ENCODE peak calls at places on chromosomes 13 and 19, in four cellular contexts. A is right lobe of liver, W is choroid plexus epithelial cell, X is PC-3. L is an unnamed sample.

GRCh38 chr13:23392925-23393645 is 40.4 kb downstream of the SACS start:
- DNase-seq in A (no peak), W (no peak), X (no peak), L (no peak)

GRCh38 chr19:31252476-31252875 is 96.8 kb downstream of the TSHZ3 start:
- DNase-seq in A (no peak), W (no peak), X (no peak), L (no peak)

GRCh38 chr13:64675256-64675892 is 2554.8 kb downstream of the PCDH9 start:
- DNase-seq in A (no peak), W (peak; percentile 87), X (peak; percentile 76), L (no peak)

GRCh38 chr13:81142306-81142999 is 801.5 kb upstream of the SPRY2 start:
- DNase-seq in A (no peak), W (no peak), X (peak; percentile 45), L (no peak)

GRCh38 chr13:59510377-59510776 is 653.4 kb downstream of the DIAPH3 start:
- DNase-seq in A (no peak), W (no peak), X (no peak), L (no peak)

GRCh38 chr19:6412111-6412999 is 12.3 kb downstream of the KHSRP start:
- DNase-seq in A (no peak), W (peak; percentile 31), X (peak; percentile 57), L (no peak)

GRCh38 chr19:9757544-9758501 is 10.7 kb downstream of the ZNF846 start:
- DNase-seq in A (no peak), W (peak; percentile 8), X (no peak), L (no peak)

GRCh38 chr19:48290341-48290922 is 20.6 kb downstream of the ZNF114 start:
- DNase-seq in A (peak; percentile 31), W (peak; percentile 81), X (no peak), L (no peak)

GRCh38 chr13:112532837-112533745 is 54.9 kb downstream of the TUBGCP3 start:
- DNase-seq in A (no peak), W (peak; percentile 2), X (no peak), L (no peak)

GRCh38 chr13:102901056-102901455 is 55.2 kb downstream of the ERCC5 start:
- DNase-seq in A (no peak), W (no peak), X (no peak), L (no peak)

GRCh38 chr19:6038634-6039405 is 60.9 kb upstream of the RANBP3 start:
- DNase-seq in A (no peak), W (peak; percentile 31), X (no peak), L (no peak)

GRCh38 chr19:9309974-9310446 is 372 bp upstream of the ZNF699 start:
- DNase-seq in A (peak; percentile 86), W (peak; percentile 93), X (peak; percentile 97), L (no peak)

GRCh38 chr13:113584870-113585671 is 518 bp downstream of the TFDP1 start:
- DNase-seq in A (peak; percentile 54), W (no peak), X (peak; percentile 11), L (no peak)

DNA sequence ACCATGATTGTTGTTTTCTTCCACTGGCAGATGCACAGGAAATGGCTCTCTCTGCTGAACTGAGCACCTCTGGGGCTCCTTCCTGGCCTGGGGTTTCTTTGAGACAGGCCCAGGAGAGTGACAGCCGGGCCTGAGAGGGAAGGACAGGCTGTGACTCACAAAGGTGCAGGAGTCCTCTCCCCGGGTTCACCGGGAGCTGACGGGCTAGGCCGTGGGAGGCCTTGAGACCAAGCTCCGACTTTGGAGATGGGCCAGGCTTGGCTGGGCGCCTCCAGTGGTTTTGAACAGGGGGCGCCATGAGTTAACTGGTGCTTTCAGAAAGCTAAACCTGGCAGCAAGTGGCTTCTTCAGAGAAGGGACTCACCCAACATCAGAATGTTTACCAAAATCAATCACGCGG is 143.4 kb downstream of the URI1 start:
- DNase-seq in A (peak; percentile 16), W (no peak), X (no peak), L (peak; percentile 43)
- TF ChIP-seq CTCF in A (no peak), W (no peak), X (no peak), L (no peak)

GRCh38 chr19:42200116-42200740 is 17.2 kb downstream of the DEDD2 start:
- DNase-seq in A (no peak), W (no peak), X (no peak), L (no peak)

GRCh38 chr19:42201489-42202289 is 15.8 kb downstream of the DEDD2 start:
- DNase-seq in A (peak; percentile 73), W (no peak), X (no peak), L (no peak)

GRCh38 chr19:42198676-42199439 is 18.6 kb downstream of the DEDD2 start:
- DNase-seq in A (no peak), W (no peak), X (no peak), L (no peak)

GRCh38 chr19:42197375-42197817 is 20.1 kb downstream of the DEDD2 start:
- DNase-seq in A (no peak), W (peak; percentile 33), X (no peak), L (no peak)

DNA sequence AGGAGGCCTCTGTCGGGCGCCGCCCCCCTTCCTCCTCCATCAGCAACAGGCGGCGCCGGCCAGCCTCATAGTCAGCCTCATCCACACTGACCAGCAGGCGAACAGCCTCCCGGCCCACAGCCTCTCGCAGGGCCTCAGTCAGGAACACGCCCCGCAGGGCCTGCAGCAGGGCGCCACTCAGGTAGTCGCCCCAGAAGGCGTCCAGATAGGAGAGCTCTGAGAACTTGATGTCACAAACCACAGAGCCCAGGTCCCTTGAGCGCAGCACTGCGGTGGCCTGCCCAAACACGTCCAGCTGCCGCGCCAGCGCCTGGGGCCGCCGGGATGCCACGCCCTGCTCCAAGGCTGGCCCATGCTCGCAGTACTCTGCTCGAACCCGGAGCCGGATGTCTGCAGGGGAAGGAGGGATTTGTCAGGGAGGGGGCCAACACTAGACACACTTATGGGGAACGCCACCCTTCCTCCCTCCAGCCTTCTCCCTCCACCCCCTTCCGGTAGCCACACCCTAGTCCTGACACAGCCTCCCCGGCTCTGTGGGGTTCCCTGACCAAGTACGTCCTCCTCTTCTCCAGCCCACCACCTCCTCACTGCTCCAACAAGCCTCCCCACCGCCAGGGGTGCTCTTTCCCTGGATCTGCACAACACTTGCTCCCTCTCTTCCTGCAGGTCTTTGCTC is 17.9 kb downstream of the DEDD2 start:
- DNase-seq in A (peak; percentile 75), W (no peak), X (no peak), L (no peak)
- TF ChIP-seq CTCF in A (no peak), W (no peak), X (no peak), L (no peak)

DNA sequence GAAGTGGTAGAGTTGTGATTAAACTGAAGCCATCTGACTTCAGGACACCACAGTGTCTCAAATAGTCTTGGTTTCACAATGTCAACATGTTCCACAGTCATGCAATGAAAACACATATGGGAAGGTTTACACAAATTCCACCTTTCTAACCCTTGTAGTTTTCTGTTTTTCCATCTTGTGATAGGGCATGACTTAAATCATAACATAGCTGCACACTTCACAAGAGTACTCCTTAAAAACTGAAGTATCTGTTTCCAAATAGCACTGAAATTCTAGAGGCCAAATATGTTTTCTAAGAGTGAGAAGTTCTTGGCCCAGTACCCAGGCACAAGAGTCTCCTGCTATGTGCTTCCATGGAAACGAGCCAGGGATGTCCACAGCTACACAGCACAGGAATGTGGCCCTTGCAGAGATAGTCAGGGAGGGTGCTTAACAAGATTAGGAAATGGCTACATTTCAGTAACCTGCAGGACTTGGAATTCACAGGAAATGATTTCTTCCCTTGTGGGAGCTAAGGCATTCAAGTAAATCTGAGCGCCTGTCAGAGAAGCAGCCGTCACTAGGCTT is 269.1 kb downstream of the NDFIP2 start:
- DNase-seq in A (no peak), W (peak; percentile 100), X (peak; percentile 28), L (no peak)
- TF ChIP-seq CTCF in A (no peak), W (no peak), X (no peak), L (no peak)

GRCh38 chr19:46713781-46714522 is 3.0 kb downstream of the PRKD2 start:
- DNase-seq in A (peak; percentile 96), W (peak; percentile 85), X (peak; percentile 78), L (no peak)
- TF ChIP-seq CTCF in A (no peak), W (no peak), X (no peak), L (no peak)

GRCh38 chr13:74136089-74136658 is 2.0 kb upstream of the KLF12 start:
- DNase-seq in A (peak; percentile 63), W (peak; percentile 83), X (peak; percentile 18), L (peak; percentile 79)
- TF ChIP-seq CTCF in A (no peak), W (peak; percentile 45), X (no peak), L (peak; percentile 65)

GRCh38 chr13:51342706-51343105 is 3.2 kb downstream of the SERPINE3 start:
- DNase-seq in A (no peak), W (peak; percentile 58), X (no peak), L (no peak)

GRCh38 chr13:51348069-51348967 is 8.8 kb downstream of the SERPINE3 start:
- DNase-seq in A (no peak), W (no peak), X (no peak), L (no peak)

GRCh38 chr13:51346397-51346796 is 6.9 kb downstream of the SERPINE3 start:
- DNase-seq in A (no peak), W (no peak), X (no peak), L (no peak)

GRCh38 chr13:51349016-51349415 is 9.5 kb downstream of the SERPINE3 start:
- DNase-seq in A (no peak), W (no peak), X (no peak), L (no peak)

DNA sequence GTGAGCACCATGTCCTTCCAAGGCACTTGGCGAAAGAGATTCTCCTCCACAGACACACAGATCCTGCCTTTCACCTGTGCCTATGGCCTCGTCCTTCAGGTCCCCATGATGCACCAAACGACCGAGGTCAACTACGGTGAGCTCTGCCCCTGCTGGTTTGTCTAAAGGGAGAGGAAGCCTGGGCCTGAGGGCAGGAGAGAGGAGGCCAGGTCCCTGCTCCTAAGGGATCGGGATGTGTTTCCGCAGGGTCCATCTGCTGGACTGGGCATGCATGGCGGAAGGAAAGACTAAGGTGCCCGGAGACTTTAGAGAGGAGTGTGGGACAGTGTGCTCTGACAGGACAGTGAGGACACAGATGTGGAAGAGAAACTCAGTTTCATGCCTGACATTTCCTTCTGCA is 7.6 kb downstream of the SERPINE3 start:
- DNase-seq in A (no peak), W (no peak), X (no peak), L (no peak)
- TF ChIP-seq CTCF in A (no peak), W (no peak), X (no peak), L (no peak)

GRCh38 chr19:29872224-29872731 is 60.5 kb downstream of the CCNE1 start:
- DNase-seq in A (no peak), W (peak; percentile 26), X (no peak), L (peak; percentile 59)

GRCh38 chr19:29873024-29873800 is 61.4 kb downstream of the CCNE1 start:
- DNase-seq in A (no peak), W (peak; percentile 26), X (peak; percentile 43), L (peak; percentile 79)

GRCh38 chr19:29876414-29876813 is 64.6 kb downstream of the CCNE1 start:
- DNase-seq in A (no peak), W (no peak), X (no peak), L (peak; percentile 69)

GRCh38 chr19:29875931-29876330 is 64.1 kb downstream of the CCNE1 start:
- DNase-seq in A (no peak), W (no peak), X (no peak), L (peak; percentile 72)

GRCh38 chr19:29873801-29874575 is 62.2 kb downstream of the CCNE1 start:
- DNase-seq in A (no peak), W (no peak), X (no peak), L (peak; percentile 70)
- TF ChIP-seq CTCF in A (no peak), W (no peak), X (peak; percentile 9), L (peak; percentile 65)

L was measured in chondrocyte.